ENCODE peak calls at places on chromosome 13, in nine cellular contexts. Y is H9; Z is sciatic nerve; A is GM10248; F is endothelial cell; V is body of pancreas; H is hepatic stellate cell; G is activated CD8-positive, alpha-beta memory T cell treated with anti-CD3 and anti-CD28 coated beads, Interleukin-2, amount 50 U/mL, for 48 hours; J is ascending aorta. L is an unnamed sample.

GRCh38 chr13:49022472-49023144 is 46.9 kb downstream of the FNDC3A start:
- DNase-seq in J (no peak), V (no peak), G (no peak), Y (no peak), H (peak), A (no peak), Z (no peak), F (no peak), L (no peak)

GRCh38 chr13:60591348-60591747 is 194.3 kb downstream of the TDRD3 start:
- DNase-seq in Y (no peak), J (no peak), V (no peak), Z (no peak), F (no peak), H (peak), A (no peak), G (no peak), L (no peak)

GRCh38 chr13:112668924-112669323 is 20.9 kb upstream of the ATP11A start:
- DNase-seq in H (no peak), G (no peak), Z (peak), V (no peak), J (no peak), A (no peak), F (no peak), Y (peak), L (no peak)

GRCh38 chr13:84651288-84651687 is 769.0 kb upstream of the SLITRK1 start:
- DNase-seq in J (no peak), V (peak), Z (no peak), H (no peak), G (no peak), A (no peak), F (no peak), Y (no peak), L (no peak)

GRCh38 chr13:44238011-44238421 is 135.6 kb upstream of the SERP2 start:
- DNase-seq in H (no peak), F (no peak), A (no peak), J (no peak), V (no peak), Z (no peak), G (no peak), Y (no peak), L (no peak)

GRCh38 chr13:21673592-21674270 is 2.9 kb downstream of the FGF9 start:
- DNase-seq in Z (no peak), Y (peak), J (no peak), V (peak), H (peak), F (peak), A (peak), G (peak), L (peak)

GRCh38 chr13:95023405-95023804 is 277.8 kb downstream of the ABCC4 start:
- DNase-seq in H (no peak), Z (no peak), A (no peak), F (no peak), G (no peak), Y (no peak), V (no peak), J (no peak), L (no peak)

GRCh38 chr13:84543976-84544375 is 661.7 kb upstream of the SLITRK1 start:
- DNase-seq in V (no peak), F (no peak), Z (no peak), A (no peak), H (no peak), J (no peak), G (no peak), Y (no peak), L (no peak)

GRCh38 chr13:108948269-108948671 is 318.9 kb downstream of the MYO16 start:
- DNase-seq in J (no peak), G (no peak), V (no peak), F (no peak), Y (no peak), A (no peak), Z (no peak), H (no peak), L (no peak)

GRCh38 chr13:52127783-52128702 is 830 bp downstream of the NEK5 start:
- DNase-seq in G (peak), Z (no peak), F (peak), J (peak), V (peak), H (peak), A (peak), Y (peak), L (peak)

GRCh38 chr13:27858046-27858445 is 61.8 kb upstream of the PDX1 start:
- DNase-seq in Y (no peak), F (no peak), V (no peak), A (no peak), G (no peak), J (no peak), Z (no peak), H (no peak), L (no peak)

GRCh38 chr13:24777171-24777570 is 13.2 kb downstream of the RNF17 start:
- DNase-seq in Y (no peak), H (no peak), Z (no peak), J (no peak), V (no peak), F (no peak), A (no peak), G (no peak), L (no peak)

GRCh38 chr13:33676700-33677048 is 141.3 kb upstream of the RFC3 start:
- DNase-seq in V (peak), J (peak), F (no peak), H (peak), G (no peak), Y (no peak), Z (peak), A (no peak), L (peak)

GRCh38 chr13:59793107-59793506 is 370.6 kb downstream of the DIAPH3 start:
- DNase-seq in Z (no peak), Y (peak), V (no peak), G (no peak), H (no peak), F (no peak), J (no peak), A (no peak), L (no peak)

GRCh38 chr13:32650705-32651311 is 64.6 kb downstream of the PDS5B start:
- DNase-seq in G (peak), Y (peak), V (peak), F (peak), Z (no peak), H (peak), J (peak), A (peak), L (peak)

GRCh38 chr13:33373624-33374023 is 88.1 kb upstream of the STARD13 start:
- DNase-seq in H (no peak), J (no peak), Y (no peak), G (no peak), Z (no peak), F (no peak), V (no peak), A (no peak), L (no peak)

GRCh38 chr13:95485518-95486144 is 66.9 kb upstream of the CLDN10 start:
- DNase-seq in V (no peak), G (no peak), Y (no peak), A (no peak), F (no peak), J (no peak), Z (no peak), H (no peak), L (no peak)

GRCh38 chr13:92573467-92574057 is 653.0 kb upstream of the GPC6 start:
- DNase-seq in J (no peak), G (no peak), F (peak), H (no peak), Y (peak), V (peak), Z (no peak), A (peak), L (peak)

GRCh38 chr13:90926459-90926858 is 421.0 kb upstream of the MIR17HG start:
- DNase-seq in Z (no peak), F (no peak), V (peak), A (no peak), G (no peak), H (no peak), Y (no peak), J (no peak), L (no peak)

GRCh38 chr13:33976965-33977364 is 159.0 kb downstream of the RFC3 start:
- DNase-seq in A (no peak), H (no peak), F (no peak), Z (no peak), J (no peak), V (no peak), Y (no peak), G (no peak), L (no peak)

GRCh38 chr13:102012299-102013293 is 389.3 kb downstream of the FGF14 start:
- DNase-seq in A (no peak), F (no peak), H (no peak), J (no peak), Y (no peak), Z (no peak), G (no peak), V (no peak), L (no peak)

GRCh38 chr13:109868583-109869311 is 82.4 kb upstream of the IRS2 start:
- DNase-seq in F (no peak), J (no peak), Z (no peak), H (peak), Y (no peak), G (no peak), A (no peak), V (no peak), L (no peak)

GRCh38 chr13:107865643-107866006 is 349.7 kb downstream of the LIG4 start:
- DNase-seq in V (no peak), A (no peak), G (no peak), Y (no peak), F (no peak), Z (no peak), J (no peak), H (peak), L (no peak)

GRCh38 chr13:44768233-44768632 is 192.1 kb upstream of the TSC22D1 start:
- DNase-seq in H (no peak), G (no peak), Z (no peak), F (no peak), Y (no peak), J (no peak), V (no peak), A (peak), L (peak)

GRCh38 chr13:32660227-32660626 is 74.0 kb downstream of the PDS5B start:
- DNase-seq in V (peak), G (no peak), A (no peak), Y (no peak), J (no peak), F (no peak), Z (no peak), H (no peak), L (no peak)

GRCh38 chr13:75938811-75939525 is 302.8 kb downstream of the LMO7 start:
- DNase-seq in V (no peak), G (no peak), Y (no peak), A (no peak), J (no peak), F (no peak), Z (no peak), H (no peak), L (no peak)

GRCh38 chr13:45773236-45773635 is 71.1 kb downstream of the CBY2 start:
- DNase-seq in H (no peak), A (no peak), Y (no peak), Z (no peak), J (no peak), G (no peak), V (no peak), F (no peak), L (no peak)